ENCODE peak calls at places on chromosomes 16 and 17, in ten cellular contexts. S is kidney epithelial cell; I is dorsolateral prefrontal cortex; X is AG04450; L is progenitor cell of endocrine pancreas; G is amygdala; B is non-pigmented ciliary epithelial cell; M is NCI-H446; O is left colon; W is stimulated activated naive CD4-positive, alpha-beta T cell. N is an unnamed sample.

GRCh38 chr17:29005936-29006438 is at the start of gene SEZ6:
- DNase-seq in S (no peak), W (peak; percentile 53), G (peak; percentile 69), I (peak; percentile 91), M (no peak), L (peak; percentile 91), X (peak; percentile 7), O (peak; percentile 69), B (no peak), N (peak; percentile 58)

GRCh38 chr17:58113947-58114346 is 30.7 kb downstream of the DYNLL2 start:
- DNase-seq in L (no peak), G (no peak), B (no peak), O (no peak), S (no peak), M (no peak), X (no peak), W (no peak), I (no peak), N (no peak)

GRCh38 chr17:50602514-50603235 is 32.0 kb upstream of the ABCC3 start:
- DNase-seq in B (no peak), M (no peak), X (no peak), G (no peak), S (no peak), I (no peak), O (no peak), L (no peak), W (no peak), N (no peak)

GRCh38 chr16:14564881-14565687 is 65.0 kb downstream of the PARN start:
- DNase-seq in M (no peak), X (no peak), G (no peak), S (no peak), I (no peak), L (no peak), W (no peak), O (no peak), B (no peak), N (no peak)

GRCh38 chr17:77863814-77864161 is 94.7 kb upstream of the TNRC6C start:
- DNase-seq in L (no peak), S (no peak), W (no peak), M (no peak), O (peak; percentile 67), I (no peak), X (no peak), G (no peak), B (no peak), N (no peak)

GRCh38 chr17:40362696-40363479 is 1.6 kb downstream of the GJD3 start:
- DNase-seq in S (no peak), I (peak; percentile 55), O (peak; percentile 86), B (no peak), G (no peak), L (peak; percentile 81), M (peak; percentile 14), W (peak; percentile 72), X (no peak), N (no peak)

GRCh38 chr16:83939266-83939856 is 13.7 kb upstream of the OSGIN1 start:
- DNase-seq in I (no peak), B (no peak), X (no peak), O (no peak), M (no peak), G (no peak), S (no peak), L (no peak), W (no peak), N (peak; percentile 17)

GRCh38 chr16:9123871-9124270 is 32.4 kb downstream of the HAPSTR1 start:
- DNase-seq in S (no peak), O (peak; percentile 89), W (no peak), L (no peak), M (no peak), B (no peak), G (no peak), I (peak; percentile 62), X (no peak), N (no peak)

GRCh38 chr17:40015005-40015997 is at the start of gene CSF3:
- DNase-seq in X (no peak), S (no peak), B (no peak), I (no peak), G (no peak), M (no peak), L (no peak), O (peak; percentile 74), W (no peak), N (no peak)

GRCh38 chr16:10827691-10828341 is 9.2 kb upstream of the TVP23A start:
- DNase-seq in B (peak; percentile 10), M (peak; percentile 16), W (no peak), X (peak; percentile 42), G (peak; percentile 16), L (no peak), O (peak; percentile 35), I (no peak), S (no peak), N (peak; percentile 60)

GRCh38 chr16:74862743-74863244 is 88.2 kb upstream of the FA2H start:
- DNase-seq in W (peak; percentile 30), M (peak; percentile 10), X (no peak), B (no peak), O (no peak), G (no peak), L (no peak), I (no peak), S (peak; percentile 5), N (peak; percentile 68)

GRCh38 chr17:10380631-10381408 is 8.0 kb upstream of the MYH13 start:
- DNase-seq in X (no peak), M (no peak), O (no peak), G (no peak), L (no peak), I (no peak), B (peak; percentile 8), W (no peak), S (no peak), N (no peak)

GRCh38 chr17:59154335-59154720 is 658 bp downstream of the SKA2 start:
- DNase-seq in X (no peak), W (peak; percentile 55), L (peak; percentile 16), M (no peak), I (peak; percentile 56), G (peak; percentile 54), S (no peak), O (peak; percentile 50), B (no peak), N (no peak)

GRCh38 chr17:80353718-80354275 is 61.2 kb upstream of the ENDOV start:
- DNase-seq in L (no peak), M (no peak), X (no peak), S (no peak), B (no peak), W (no peak), G (no peak), I (no peak), O (no peak), N (no peak)

GRCh38 chr16:19696312-19696711 is 21.7 kb downstream of the KNOP1 start:
- DNase-seq in W (peak; percentile 80), S (no peak), M (peak; percentile 14), L (no peak), I (no peak), B (peak; percentile 76), O (peak; percentile 86), X (peak; percentile 67), G (peak; percentile 46), N (no peak)

GRCh38 chr17:74971069-74971841 is 1.3 kb downstream of the HID1 start:
- DNase-seq in O (no peak), M (no peak), L (no peak), S (no peak), X (no peak), B (no peak), W (no peak), G (no peak), I (no peak), N (no peak)

GRCh38 chr16:71500964-71501363 is 11.8 kb upstream of the ZNF19 start:
- DNase-seq in S (no peak), L (no peak), W (no peak), X (no peak), B (no peak), O (no peak), I (no peak), G (no peak), M (no peak), N (no peak)

GRCh38 chr16:85445779-85446222 is 167.3 kb upstream of the GSE1 start:
- DNase-seq in M (peak; percentile 78), X (no peak), S (no peak), I (peak; percentile 75), O (peak; percentile 52), B (no peak), W (no peak), G (no peak), L (no peak), N (peak; percentile 21)

GRCh38 chr17:62737513-62737912 is 70.6 kb downstream of the MARCHF10 start:
- DNase-seq in X (no peak), M (no peak), G (no peak), I (no peak), S (no peak), O (no peak), W (no peak), L (no peak), B (no peak), N (no peak)

GRCh38 chr16:89052824-89053724 is 40.6 kb upstream of the ACSF3 start:
- DNase-seq in W (no peak), L (no peak), S (no peak), B (no peak), O (peak; percentile 89), G (peak; percentile 38), I (peak; percentile 84), X (no peak), M (no peak), N (peak; percentile 32)

GRCh38 chr16:85840801-85841200 is 41.3 kb downstream of the COX4I1 start:
- DNase-seq in L (no peak), I (peak; percentile 19), O (no peak), W (no peak), B (no peak), M (no peak), X (no peak), S (no peak), G (no peak), N (no peak)

GRCh38 chr17:34146440-34147043 is 108.5 kb upstream of the CCL2 start:
- DNase-seq in G (no peak), B (no peak), S (no peak), I (peak; percentile 55), O (peak; percentile 67), M (no peak), W (peak; percentile 2), L (peak; percentile 46), X (no peak), N (peak; percentile 7)

GRCh38 chr17:58870747-58871146 is 115.1 kb downstream of the PPM1E start:
- DNase-seq in O (no peak), S (no peak), W (no peak), M (no peak), B (no peak), G (no peak), L (no peak), X (no peak), I (no peak), N (no peak)

GRCh38 chr17:68318103-68318991 is 27.1 kb downstream of the ARSG start:
- DNase-seq in O (no peak), W (no peak), M (no peak), B (peak; percentile 19), L (no peak), G (no peak), I (no peak), X (no peak), S (no peak), N (no peak)

GRCh38 chr17:64769712-64770111 is 107.6 kb upstream of the SMURF2 start:
- DNase-seq in O (no peak), M (no peak), L (no peak), I (no peak), S (no peak), X (no peak), W (no peak), B (no peak), G (no peak), N (no peak)

GRCh38 chr17:19447085-19447583 is 36.1 kb downstream of the RNF112 start:
- DNase-seq in L (peak; percentile 69), M (peak; percentile 77), G (peak; percentile 64), I (peak; percentile 79), B (peak; percentile 27), X (peak; percentile 49), S (no peak), W (peak; percentile 84), O (peak; percentile 67), N (peak; percentile 94)

GRCh38 chr16:85662976-85663830 is 25.6 kb downstream of the GINS2 start:
- DNase-seq in O (no peak), B (no peak), W (no peak), G (no peak), I (peak; percentile 31), L (no peak), S (no peak), M (no peak), X (no peak), N (no peak)

GRCh38 chr17:7017827-7018200 is 5.0 kb upstream of the BCL6B start:
- DNase-seq in O (no peak), X (no peak), L (no peak), B (no peak), W (no peak), S (no peak), I (no peak), M (no peak), G (no peak), N (no peak)

N was measured in pons.